ENCODE peak calls at places on chromosomes 3 and 15, in five cellular contexts. One of them, this sample, is unnamed.

GRCh38 chr3:182357928-182358327 is 435.4 kb upstream of the ATP11B start:
- DNase-seq in HFF-Myc: no peak
- DNase-seq in cardiac muscle cell: no peak
- DNase-seq in A549: no peak
- DNase-seq in foreskin keratinocyte: no peak
- DNase-seq in this sample: no peak

GRCh38 chr3:190346541-190346940 is 24.3 kb upstream of the CLDN1 start:
- DNase-seq in HFF-Myc: no peak
- DNase-seq in cardiac muscle cell: no peak
- DNase-seq in A549: no peak
- DNase-seq in foreskin keratinocyte: peak; percentile 47
- DNase-seq in this sample: no peak

GRCh38 chr15:94582368-94582767 is 351.0 kb downstream of the MCTP2 start:
- DNase-seq in HFF-Myc: no peak
- DNase-seq in cardiac muscle cell: peak; percentile 67
- DNase-seq in A549: peak; percentile 29
- DNase-seq in foreskin keratinocyte: peak; percentile 9
- DNase-seq in this sample: peak; percentile 48

GRCh38 chr3:182755308-182756106 is 37.8 kb upstream of the ATP11B start:
- DNase-seq in HFF-Myc: no peak
- DNase-seq in cardiac muscle cell: no peak
- DNase-seq in A549: no peak
- DNase-seq in foreskin keratinocyte: no peak
- DNase-seq in this sample: no peak

GRCh38 chr15:51775967-51776816 is 24.8 kb downstream of the TMOD2 start:
- DNase-seq in HFF-Myc: no peak
- DNase-seq in cardiac muscle cell: peak; percentile 60
- DNase-seq in A549: peak; percentile 77
- DNase-seq in foreskin keratinocyte: peak; percentile 35
- DNase-seq in this sample: peak; percentile 60

GRCh38 chr15:47756872-47757271 is 39.6 kb downstream of the SEMA6D start:
- DNase-seq in HFF-Myc: peak; percentile 27
- DNase-seq in cardiac muscle cell: no peak
- DNase-seq in A549: no peak
- DNase-seq in foreskin keratinocyte: peak; percentile 91
- DNase-seq in this sample: no peak

GRCh38 chr15:50911641-50912040 is 3.2 kb downstream of the AP4E1 start:
- DNase-seq in HFF-Myc: no peak
- DNase-seq in cardiac muscle cell: no peak
- DNase-seq in A549: no peak
- DNase-seq in foreskin keratinocyte: no peak
- DNase-seq in this sample: no peak

GRCh38 chr3:50340404-50341329 is at the start of gene RASSF1:
- DNase-seq in HFF-Myc: no peak
- DNase-seq in cardiac muscle cell: no peak
- DNase-seq in A549: no peak
- DNase-seq in foreskin keratinocyte: peak; percentile 30
- DNase-seq in this sample: no peak

GRCh38 chr3:50345586-50345985 is at the start of gene ZMYND10:
- DNase-seq in HFF-Myc: no peak
- DNase-seq in cardiac muscle cell: peak; percentile 68
- DNase-seq in A549: peak; percentile 58
- DNase-seq in foreskin keratinocyte: no peak
- DNase-seq in this sample: peak; percentile 82

GRCh38 chr15:98085003-98085639 is 124.6 kb downstream of the ARRDC4 start:
- DNase-seq in HFF-Myc: peak; percentile 70
- DNase-seq in cardiac muscle cell: peak; percentile 67
- DNase-seq in A549: peak; percentile 71
- DNase-seq in foreskin keratinocyte: peak; percentile 57
- DNase-seq in this sample: peak; percentile 21

GRCh38 chr3:53083496-53083895 is 37.6 kb upstream of the SFMBT1 start:
- DNase-seq in HFF-Myc: peak; percentile 69
- DNase-seq in cardiac muscle cell: no peak
- DNase-seq in A549: no peak
- DNase-seq in foreskin keratinocyte: no peak
- DNase-seq in this sample: no peak

GRCh38 chr3:120198305-120198878 is 86.6 kb downstream of the GPR156 start:
- DNase-seq in HFF-Myc: no peak
- DNase-seq in cardiac muscle cell: no peak
- DNase-seq in A549: peak; percentile 59
- DNase-seq in foreskin keratinocyte: peak; percentile 69
- DNase-seq in this sample: no peak

GRCh38 chr15:77118787-77119410 is 48.0 kb upstream of the TSPAN3 start:
- DNase-seq in HFF-Myc: peak; percentile 63
- DNase-seq in cardiac muscle cell: peak; percentile 66
- DNase-seq in A549: peak; percentile 74
- DNase-seq in foreskin keratinocyte: peak; percentile 22
- DNase-seq in this sample: no peak

GRCh38 chr15:88986949-88987589 is 73.9 kb upstream of the MFGE8 start:
- DNase-seq in HFF-Myc: no peak
- DNase-seq in cardiac muscle cell: no peak
- DNase-seq in A549: peak; percentile 42
- DNase-seq in foreskin keratinocyte: no peak
- DNase-seq in this sample: no peak

GRCh38 chr3:52317178-52317577 is 1.1 kb downstream of the DNAH1 start:
- DNase-seq in HFF-Myc: no peak
- DNase-seq in cardiac muscle cell: no peak
- DNase-seq in A549: no peak
- DNase-seq in foreskin keratinocyte: no peak
- DNase-seq in this sample: no peak

GRCh38 chr3:149658444-149659172 is 783 bp upstream of the WWTR1 start:
- DNase-seq in HFF-Myc: peak; percentile 58
- DNase-seq in cardiac muscle cell: peak; percentile 89
- DNase-seq in A549: no peak
- DNase-seq in foreskin keratinocyte: peak; percentile 73
- DNase-seq in this sample: peak; percentile 69

GRCh38 chr3:149654188-149654601 is 3.6 kb downstream of the WWTR1 start:
- DNase-seq in HFF-Myc: no peak
- DNase-seq in cardiac muscle cell: no peak
- DNase-seq in A549: no peak
- DNase-seq in foreskin keratinocyte: peak; percentile 36
- DNase-seq in this sample: no peak

GRCh38 chr3:6282920-6283319 is 578.0 kb upstream of the GRM7 start:
- DNase-seq in HFF-Myc: no peak
- DNase-seq in cardiac muscle cell: no peak
- DNase-seq in A549: no peak
- DNase-seq in foreskin keratinocyte: no peak
- DNase-seq in this sample: no peak

GRCh38 chr3:180430896-180431295 is 171.1 kb upstream of the TTC14 start:
- DNase-seq in HFF-Myc: no peak
- DNase-seq in cardiac muscle cell: no peak
- DNase-seq in A549: no peak
- DNase-seq in foreskin keratinocyte: peak; percentile 67
- DNase-seq in this sample: no peak

GRCh38 chr15:47027322-47027946 is 689.9 kb upstream of the SEMA6D start:
- DNase-seq in HFF-Myc: no peak
- DNase-seq in cardiac muscle cell: no peak
- DNase-seq in A549: no peak
- DNase-seq in foreskin keratinocyte: no peak
- DNase-seq in this sample: no peak

GRCh38 chr3:33047842-33048834 is 48.8 kb downstream of the GLB1 start:
- DNase-seq in HFF-Myc: no peak
- DNase-seq in cardiac muscle cell: no peak
- DNase-seq in A549: no peak
- DNase-seq in foreskin keratinocyte: peak; percentile 59
- DNase-seq in this sample: no peak

GRCh38 chr15:100781961-100782525 is 97.6 kb upstream of the ALDH1A3 start:
- DNase-seq in HFF-Myc: no peak
- DNase-seq in cardiac muscle cell: no peak
- DNase-seq in A549: no peak
- DNase-seq in foreskin keratinocyte: no peak
- DNase-seq in this sample: no peak

GRCh38 chr15:93043621-93044300 is 45.2 kb downstream of the RGMA start:
- DNase-seq in HFF-Myc: no peak
- DNase-seq in cardiac muscle cell: no peak
- DNase-seq in A549: no peak
- DNase-seq in foreskin keratinocyte: no peak
- DNase-seq in this sample: no peak

GRCh38 chr3:184619348-184619747 is 57.8 kb downstream of the EPHB3 start:
- DNase-seq in HFF-Myc: no peak
- DNase-seq in cardiac muscle cell: no peak
- DNase-seq in A549: no peak
- DNase-seq in foreskin keratinocyte: no peak
- DNase-seq in this sample: no peak

GRCh38 chr3:120163816-120164215 is 69.6 kb upstream of the GSK3B start:
- DNase-seq in HFF-Myc: no peak
- DNase-seq in cardiac muscle cell: no peak
- DNase-seq in A549: no peak
- DNase-seq in foreskin keratinocyte: no peak
- DNase-seq in this sample: no peak

GRCh38 chr3:85838921-85839320 is 880.1 kb downstream of the CADM2 start:
- DNase-seq in HFF-Myc: no peak
- DNase-seq in cardiac muscle cell: no peak
- DNase-seq in A549: no peak
- DNase-seq in foreskin keratinocyte: no peak
- DNase-seq in this sample: no peak

GRCh38 chr3:172024679-172025078 is 14.7 kb upstream of the FNDC3B start:
- DNase-seq in HFF-Myc: no peak
- DNase-seq in cardiac muscle cell: no peak
- DNase-seq in A549: no peak
- DNase-seq in foreskin keratinocyte: no peak
- DNase-seq in this sample: no peak

GRCh38 chr15:43776718-43777292 is at the start of gene ELL3:
- DNase-seq in HFF-Myc: no peak
- DNase-seq in cardiac muscle cell: peak; percentile 67
- DNase-seq in A549: peak; percentile 69
- DNase-seq in foreskin keratinocyte: peak; percentile 81
- DNase-seq in this sample: peak; percentile 67

DNA sequence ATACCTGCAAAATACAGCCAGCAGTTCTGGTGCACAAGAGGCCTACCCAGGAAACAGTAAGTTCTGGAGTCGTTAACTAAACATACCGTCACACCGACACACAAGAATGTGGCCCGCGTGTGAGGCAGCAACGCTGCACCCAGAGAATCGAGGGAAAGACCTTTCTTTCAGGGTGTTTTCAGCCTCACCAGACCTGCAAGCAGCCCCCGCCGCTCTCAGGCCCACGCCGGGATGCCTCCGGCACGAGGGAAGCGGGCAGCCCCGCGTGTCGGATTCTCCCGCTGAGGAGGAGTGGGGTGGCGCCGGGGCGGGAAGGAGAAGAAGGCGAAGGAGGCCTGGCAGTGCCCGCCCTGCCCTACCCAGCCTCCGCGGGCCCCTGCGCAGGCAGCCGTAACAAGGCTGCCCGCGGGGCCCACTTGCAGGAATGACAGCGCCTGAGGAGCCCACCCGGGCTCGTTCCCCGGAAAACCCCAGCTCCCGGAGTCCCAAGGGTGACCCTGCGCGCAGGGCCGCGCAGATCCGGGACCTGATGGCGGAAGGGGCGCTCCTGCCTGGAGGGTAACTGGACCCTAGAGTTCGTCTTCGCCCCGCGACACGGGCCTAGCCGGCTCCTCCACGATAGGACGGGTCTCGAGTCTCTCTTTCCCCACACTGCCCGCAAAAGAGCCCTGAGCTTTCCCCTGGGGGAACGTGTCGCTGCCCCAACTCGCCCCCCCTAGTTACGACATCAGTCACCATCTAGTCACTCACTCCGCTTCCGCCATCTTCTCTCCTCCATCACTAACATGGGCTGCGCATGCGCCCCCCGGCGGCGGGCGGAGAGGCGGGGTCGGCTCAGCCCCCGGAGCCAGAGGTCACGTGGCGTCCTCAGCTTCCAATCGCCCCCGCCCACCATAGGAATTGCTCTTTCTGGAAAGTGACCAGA is at the start of gene PHC3:
- DNase-seq in HFF-Myc: peak; percentile 60
- DNase-seq in cardiac muscle cell: peak; percentile 95
- DNase-seq in A549: peak; percentile 93
- DNase-seq in foreskin keratinocyte: peak; percentile 79
- DNase-seq in this sample: peak; percentile 96
- TF ChIP-seq CTCF in HFF-Myc: no peak
- TF ChIP-seq CTCF in cardiac muscle cell: no peak
- TF ChIP-seq CTCF in A549: no peak
- TF ChIP-seq CTCF in foreskin keratinocyte: peak; percentile 26
- TF ChIP-seq CTCF in this sample: no peak

DNA sequence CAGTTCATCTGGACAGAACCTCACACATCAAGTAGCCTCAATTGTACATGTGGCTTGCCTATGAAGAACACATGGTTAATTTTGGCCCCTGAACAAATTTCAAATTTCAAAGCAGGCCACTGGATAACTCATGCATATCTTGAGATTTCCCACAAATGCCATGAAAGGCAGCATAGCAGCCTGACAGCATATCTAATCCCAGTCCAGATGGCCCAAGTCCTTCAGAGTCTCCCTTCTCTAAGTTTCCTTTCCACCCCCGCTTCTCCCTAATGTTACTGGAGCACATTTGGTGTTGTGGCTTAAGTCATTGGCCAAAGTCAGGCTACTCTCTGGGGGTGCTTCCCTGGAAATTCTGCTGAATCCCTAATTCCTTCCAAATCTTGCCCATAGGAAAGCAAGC is 53.8 kb upstream of the COL6A6 start:
- DNase-seq in HFF-Myc: no peak
- DNase-seq in cardiac muscle cell: no peak
- DNase-seq in A549: no peak
- DNase-seq in foreskin keratinocyte: no peak
- DNase-seq in this sample: no peak
- TF ChIP-seq CTCF in HFF-Myc: no peak
- TF ChIP-seq CTCF in cardiac muscle cell: no peak
- TF ChIP-seq CTCF in A549: no peak
- TF ChIP-seq CTCF in foreskin keratinocyte: no peak
- TF ChIP-seq CTCF in this sample: no peak

DNA sequence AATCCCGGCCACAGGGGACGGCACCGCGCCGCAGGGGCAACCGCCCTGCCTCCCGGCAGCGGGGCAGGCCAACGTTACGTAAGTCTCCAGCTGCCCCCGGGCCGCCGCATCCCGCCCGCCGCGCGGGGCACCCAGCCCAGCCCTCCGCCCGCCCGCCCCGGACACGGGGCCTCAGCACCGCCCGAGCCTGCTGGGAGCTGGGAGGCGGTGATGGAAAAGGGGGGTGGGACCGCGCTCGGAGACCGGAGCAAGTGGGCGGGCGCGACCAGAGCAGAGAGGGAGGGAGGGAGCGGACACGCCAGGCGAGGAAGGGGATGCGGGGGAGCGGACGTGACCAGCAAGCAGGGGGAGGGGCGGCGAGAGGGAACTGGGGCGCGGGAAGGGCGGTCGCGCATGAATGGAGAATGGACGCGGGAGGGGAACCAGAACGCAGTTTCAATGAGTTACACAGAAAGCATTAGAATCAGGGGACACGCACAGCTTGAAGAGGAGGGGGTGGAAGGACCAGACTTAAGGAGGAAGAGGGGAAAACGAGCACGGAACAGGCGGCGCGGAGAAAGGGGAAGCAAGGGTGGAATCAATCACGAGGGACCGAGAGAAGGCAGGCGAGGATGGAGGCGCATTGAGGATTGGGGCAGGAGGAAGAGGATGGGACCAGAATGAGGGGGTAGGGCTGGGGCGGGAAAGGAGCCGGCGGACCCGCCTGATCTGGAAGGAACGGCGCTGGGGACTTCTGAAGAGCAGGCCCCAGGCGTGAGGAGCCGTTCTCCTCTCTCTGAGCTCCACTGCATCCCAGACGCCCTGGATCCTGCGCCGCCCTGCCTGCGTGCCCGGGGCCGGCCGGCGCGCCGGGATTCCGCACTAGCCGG is 559 bp downstream of the PKM start:
- DNase-seq in HFF-Myc: no peak
- DNase-seq in cardiac muscle cell: peak; percentile 95
- DNase-seq in A549: peak; percentile 91
- DNase-seq in foreskin keratinocyte: no peak
- DNase-seq in this sample: peak; percentile 93
- TF ChIP-seq CTCF in HFF-Myc: no peak
- TF ChIP-seq CTCF in cardiac muscle cell: no peak
- TF ChIP-seq CTCF in A549: no peak
- TF ChIP-seq CTCF in foreskin keratinocyte: no peak
- TF ChIP-seq CTCF in this sample: no peak

GRCh38 chr3:197519801-197520211 is 36.0 kb downstream of the BDH1 start:
- DNase-seq in HFF-Myc: no peak
- DNase-seq in cardiac muscle cell: no peak
- DNase-seq in A549: peak; percentile 66
- DNase-seq in foreskin keratinocyte: no peak
- DNase-seq in this sample: no peak
- TF ChIP-seq CTCF in HFF-Myc: no peak
- TF ChIP-seq CTCF in cardiac muscle cell: no peak
- TF ChIP-seq CTCF in A549: no peak
- TF ChIP-seq CTCF in foreskin keratinocyte: no peak
- TF ChIP-seq CTCF in this sample: no peak